ENCODE peak calls at places on chromosome 3, in four cellular contexts. Q is K562, X is HepG2, Z is GM12878. T is an unnamed sample.

GRCh38 chr3:134601539-134602439 is 49.0 kb downstream of the KY start:
- DNase-seq in Q (peak), Z (no peak), X (no peak), T (peak)

GRCh38 chr3:12194669-12195161 is 36.0 kb upstream of the TIMP4 start:
- DNase-seq in Q (peak), X (peak), Z (no peak), T (no peak)

GRCh38 chr3:102400766-102401165 is 34.0 kb upstream of the ZPLD1 start:
- DNase-seq in Z (no peak), Q (no peak), X (no peak), T (no peak)

GRCh38 chr3:178352300-178353021 is 183.8 kb upstream of the KCNMB2 start:
- DNase-seq in Z (no peak), X (no peak), Q (no peak), T (no peak)

GRCh38 chr3:31533169-31533870 is 595 bp downstream of the STT3B start:
- DNase-seq in X (peak), Z (no peak), Q (peak), T (peak)

GRCh38 chr3:50254577-50255250 is 14.2 kb upstream of the SEMA3B start:
- DNase-seq in Z (no peak), X (no peak), Q (no peak), T (no peak)

GRCh38 chr3:150094150-150094932 is 123.6 kb upstream of the PFN2 start:
- DNase-seq in Z (no peak), X (no peak), Q (no peak), T (no peak)

GRCh38 chr3:125389282-125389681 is 14.2 kb upstream of the ZNF148 start:
- DNase-seq in Q (no peak), X (no peak), Z (no peak), T (no peak)

GRCh38 chr3:84439476-84439875 is 519.3 kb upstream of the CADM2 start:
- DNase-seq in X (no peak), Z (no peak), Q (no peak), T (no peak)

GRCh38 chr3:2303567-2303966 is 204.9 kb downstream of the CNTN4 start:
- DNase-seq in Z (no peak), Q (peak), X (no peak), T (no peak)

GRCh38 chr3:13254028-13254951 is 165.8 kb downstream of the NUP210 start:
- DNase-seq in Z (no peak), Q (no peak), X (peak), T (no peak)

GRCh38 chr3:189961525-189962161 is 159.1 kb downstream of the P3H2 start:
- DNase-seq in Q (peak), X (peak), Z (peak), T (peak)

GRCh38 chr3:41293169-41293681 is 93.9 kb downstream of the CTNNB1 start:
- DNase-seq in X (peak), Z (no peak), Q (no peak), T (no peak)

GRCh38 chr3:190001426-190001825 is 119.3 kb downstream of the P3H2 start:
- DNase-seq in X (no peak), Q (no peak), Z (no peak), T (no peak)

GRCh38 chr3:99686955-99687612 is 48.7 kb downstream of the COL8A1 start:
- DNase-seq in X (peak), Z (no peak), Q (peak), T (peak)

GRCh38 chr3:121871434-121871833 is 22.8 kb upstream of the SLC15A2 start:
- DNase-seq in X (no peak), Q (no peak), Z (no peak), T (no peak)

GRCh38 chr3:98986073-98986472 is 84.6 kb upstream of the DCBLD2 start:
- DNase-seq in Q (no peak), X (peak), Z (no peak), T (no peak)

GRCh38 chr3:161796312-161796711 is 299.7 kb downstream of the OTOL1 start:
- DNase-seq in X (no peak), Q (no peak), Z (no peak), T (no peak)

GRCh38 chr3:161796780-161797179 is 300.2 kb downstream of the OTOL1 start:
- DNase-seq in X (no peak), Q (no peak), Z (no peak), T (no peak)

GRCh38 chr3:161800985-161801559 is 304.5 kb downstream of the OTOL1 start:
- DNase-seq in X (peak), Z (peak), Q (no peak), T (no peak)
- TF ChIP-seq MAX in X (no peak), Z (no peak), Q (no peak), T (no peak)

GRCh38 chr3:66037330-66037985 is 1.3 kb downstream of the MAGI1 start:
- DNase-seq in Q (peak), Z (no peak), X (peak), T (peak)
- TF ChIP-seq CBFB in Q (no peak), Z (no peak), X (no peak), T (no peak)

DNA sequence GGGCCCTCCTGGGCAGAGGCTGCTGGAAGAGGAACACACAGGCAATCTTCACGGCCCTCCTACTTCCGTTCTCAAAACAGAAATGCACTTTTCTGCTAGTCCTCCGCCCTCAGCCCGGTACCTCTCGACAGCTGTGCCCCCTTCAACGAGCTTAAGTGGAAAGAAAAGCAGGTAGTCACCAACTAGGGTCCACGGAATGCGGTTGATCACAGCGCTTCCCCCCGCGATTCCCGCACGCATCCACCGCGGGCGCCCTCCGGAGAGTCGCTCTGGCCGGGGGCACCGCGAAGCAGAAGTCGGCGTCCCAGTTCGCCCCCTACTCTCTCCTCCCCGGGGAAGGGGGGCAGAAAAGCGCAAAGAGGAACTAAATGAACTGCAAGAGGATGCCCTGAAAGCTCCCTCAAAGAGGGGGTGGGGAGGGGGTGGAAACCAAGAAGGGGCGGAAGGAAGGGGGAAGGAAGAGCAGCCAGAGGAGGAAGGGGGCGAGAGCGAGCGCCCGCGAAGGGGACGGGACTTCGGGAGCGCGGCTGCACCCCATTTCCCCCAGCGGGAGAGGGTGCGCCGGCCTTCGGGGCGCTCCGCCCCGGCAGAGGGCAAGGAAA is 748 bp downstream of the ACAP2 start:
- DNase-seq in X (no peak), Q (peak), Z (no peak), T (peak)
- TF ChIP-seq MAX in X (no peak), Q (no peak), Z (no peak), T (no peak)

GRCh38 chr3:10960264-10960663 is 32.3 kb upstream of the SLC6A1 start:
- DNase-seq in X (no peak), Z (no peak), Q (no peak), T (no peak)
- TF ChIP-seq CBFB in X (no peak), Z (no peak), Q (no peak), T (no peak)

GRCh38 chr3:174346571-174346970 is 512.6 kb upstream of the NAALADL2 start:
- DNase-seq in Q (no peak), Z (no peak), X (no peak), T (no peak)

GRCh38 chr3:174341014-174341413 is 518.1 kb upstream of the NAALADL2 start:
- DNase-seq in Q (no peak), Z (no peak), X (no peak), T (no peak)

GRCh38 chr3:174342206-174342605 is 516.9 kb upstream of the NAALADL2 start:
- DNase-seq in Z (no peak), Q (no peak), X (no peak), T (no peak)

GRCh38 chr3:174337227-174337626 is 521.9 kb upstream of the NAALADL2 start:
- DNase-seq in X (no peak), Z (no peak), Q (no peak), T (no peak)

GRCh38 chr3:174342941-174343431 is 516.1 kb upstream of the NAALADL2 start:
- DNase-seq in X (no peak), Z (no peak), Q (no peak), T (no peak)
- TF ChIP-seq MAX in X (no peak), Z (no peak), Q (no peak), T (no peak)

DNA sequence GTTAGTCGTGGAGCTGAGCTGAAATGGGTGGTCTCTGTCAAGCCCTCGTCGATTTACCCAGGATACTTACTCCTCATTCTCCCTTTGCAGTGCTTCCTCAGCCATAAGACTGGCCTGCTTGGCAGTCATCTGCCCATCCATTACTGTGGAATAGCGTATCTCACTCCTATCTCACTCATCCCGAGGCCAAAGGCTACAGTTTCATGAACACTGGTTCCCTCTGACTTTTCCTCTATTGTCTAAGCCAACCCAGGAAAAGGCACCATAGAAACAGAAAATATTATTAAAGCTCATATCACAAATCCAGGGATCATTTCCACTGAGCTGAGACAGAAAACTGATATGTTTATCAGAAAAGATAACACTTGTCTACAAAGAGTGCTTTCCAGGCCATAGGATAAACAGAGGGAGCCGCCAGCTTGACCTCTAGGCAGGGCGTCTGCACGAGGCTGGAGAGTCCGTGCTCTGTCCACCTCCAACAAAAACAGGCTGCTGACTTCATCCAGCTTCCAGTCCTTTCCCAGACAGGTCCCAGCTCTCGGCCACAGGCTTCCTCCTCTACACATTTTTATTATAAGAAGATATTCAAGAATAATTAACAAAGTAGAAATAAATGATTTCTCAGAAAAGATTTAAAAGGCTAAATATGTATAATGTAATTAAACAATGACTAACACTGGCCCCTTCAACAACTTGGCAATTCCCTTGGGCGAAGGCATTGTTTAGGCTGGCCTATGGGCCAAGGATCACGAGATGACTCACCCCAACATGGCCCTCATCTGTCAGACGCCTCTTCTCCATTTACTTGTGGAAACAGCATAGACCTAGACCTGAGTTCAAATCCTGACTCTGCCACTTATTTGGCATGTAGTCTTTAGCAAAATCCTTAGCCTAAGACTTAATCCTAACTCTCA is 27.4 kb upstream of the BOC start:
- DNase-seq in Z (no peak), Q (no peak), X (no peak), T (no peak)
- TF ChIP-seq CBFB in Z (no peak), Q (no peak), X (no peak), T (no peak)

GRCh38 chr3:171140246-171140645 is 113.7 kb upstream of the SLC2A2 start:
- DNase-seq in Z (no peak), X (no peak), Q (no peak), T (no peak)

GRCh38 chr3:171145866-171146265 is 119.3 kb upstream of the SLC2A2 start:
- DNase-seq in Q (no peak), X (no peak), Z (no peak), T (no peak)

GRCh38 chr3:171138027-171138426 is 111.5 kb upstream of the SLC2A2 start:
- DNase-seq in Q (no peak), X (no peak), Z (no peak), T (no peak)

GRCh38 chr3:171142985-171143384 is 116.5 kb upstream of the SLC2A2 start:
- DNase-seq in Q (no peak), X (peak), Z (no peak), T (no peak)
- TF ChIP-seq MAX in Q (no peak), X (no peak), Z (no peak), T (no peak)

T was measured in WTC11.